ENCODE peak calls at places on chromosomes 13 and 19, in seven cellular contexts. Q, Z, T, J, E, M and D are unnamed samples.

GRCh38 chr13:21101865-21102576 is 40.6 kb upstream of the LATS2 start:
- DNase-seq in Q (no peak), Z (no peak), T (no peak), J (no peak), E (no peak), M (no peak), D (no peak)

GRCh38 chr19:35090160-35090794 is 25.3 kb upstream of the FXYD3 start:
- DNase-seq in Q (peak; percentile 58), Z (peak; percentile 69), T (peak; percentile 53), J (peak; percentile 65), E (no peak), M (peak; percentile 83), D (peak; percentile 49)

GRCh38 chr19:1270168-1270853 is 1.2 kb downstream of the CIRBP start:
- DNase-seq in Q (no peak), Z (no peak), T (no peak), J (peak; percentile 58), E (no peak), M (no peak), D (peak; percentile 73)

GRCh38 chr13:79382545-79383275 is 23.3 kb downstream of the RBM26 start:
- DNase-seq in Q (no peak), Z (no peak), T (no peak), J (no peak), E (no peak), M (no peak), D (no peak)

GRCh38 chr19:28701491-28701890 is 511.5 kb downstream of the UQCRFS1 start:
- DNase-seq in Q (no peak), Z (no peak), T (no peak), J (no peak), E (no peak), M (no peak), D (no peak)

GRCh38 chr19:4448147-4448985 is 9.2 kb downstream of the UBXN6 start:
- DNase-seq in Q (no peak), Z (no peak), T (no peak), J (no peak), E (no peak), M (no peak), D (no peak)

GRCh38 chr13:28820099-28821051 is at the start of gene MTUS2:
- DNase-seq in Q (no peak), Z (no peak), T (no peak), J (no peak), E (no peak), M (no peak), D (peak; percentile 25)

GRCh38 chr13:40101708-40102359 is 446.4 kb downstream of the COG6 start:
- DNase-seq in Q (no peak), Z (no peak), T (no peak), J (no peak), E (no peak), M (no peak), D (no peak)

GRCh38 chr19:35037716-35038622 is 3.6 kb upstream of the HPN start:
- DNase-seq in Q (no peak), Z (no peak), T (no peak), J (peak; percentile 24), E (no peak), M (no peak), D (peak; percentile 54)

GRCh38 chr19:5448374-5448773 is 6.8 kb upstream of the ZNRF4 start:
- DNase-seq in Q (no peak), Z (peak; percentile 61), T (no peak), J (no peak), E (no peak), M (no peak), D (no peak)

GRCh38 chr13:110444226-110444653 is 117.3 kb downstream of the RAB20 start:
- DNase-seq in Q (no peak), Z (no peak), T (peak; percentile 20), J (no peak), E (no peak), M (peak; percentile 43), D (peak; percentile 60)

GRCh38 chr13:23618341-23618740 is 48.1 kb downstream of the TNFRSF19 start:
- DNase-seq in Q (no peak), Z (no peak), T (peak; percentile 98), J (no peak), E (no peak), M (no peak), D (no peak)

GRCh38 chr19:3285647-3286176 is 61.3 kb downstream of the CELF5 start:
- DNase-seq in Q (no peak), Z (no peak), T (no peak), J (no peak), E (no peak), M (no peak), D (no peak)

GRCh38 chr19:48645652-48646191 is at the start of gene CA11:
- DNase-seq in Q (no peak), Z (no peak), T (no peak), J (no peak), E (no peak), M (peak; percentile 32), D (no peak)

GRCh38 chr19:35756373-35757230 is at the start of gene HSPB6:
- DNase-seq in Q (peak; percentile 42), Z (peak; percentile 35), T (peak; percentile 72), J (no peak), E (peak; percentile 90), M (peak; percentile 52), D (peak; percentile 12)

GRCh38 chr19:843836-844299 is 3.1 kb downstream of the PRTN3 start:
- DNase-seq in Q (no peak), Z (no peak), T (no peak), J (no peak), E (no peak), M (no peak), D (no peak)

GRCh38 chr13:85383291-85383690 is 415.9 kb downstream of the SLITRK6 start:
- DNase-seq in Q (no peak), Z (no peak), T (no peak), J (no peak), E (no peak), M (no peak), D (no peak)

GRCh38 chr19:495440-496332 is 600 bp upstream of the MADCAM1 start:
- DNase-seq in Q (no peak), Z (no peak), T (peak; percentile 39), J (no peak), E (no peak), M (no peak), D (no peak)

GRCh38 chr19:30293051-30293785 is 79.0 kb upstream of the ZNF536 start:
- DNase-seq in Q (no peak), Z (no peak), T (no peak), J (no peak), E (no peak), M (no peak), D (no peak)

GRCh38 chr13:79477968-79478367 is 3.0 kb upstream of the NDFIP2 start:
- DNase-seq in Q (no peak), Z (no peak), T (no peak), J (no peak), E (peak; percentile 58), M (no peak), D (peak; percentile 4)

GRCh38 chr19:17441241-17442135 is 7.0 kb downstream of the TMEM221 start:
- DNase-seq in Q (no peak), Z (no peak), T (no peak), J (no peak), E (peak; percentile 8), M (no peak), D (peak; percentile 10)

GRCh38 chr19:18647371-18647767 is 10.5 kb downstream of the KLHL26 start:
- DNase-seq in Q (no peak), Z (no peak), T (no peak), J (no peak), E (no peak), M (no peak), D (no peak)

GRCh38 chr13:29849731-29850212 is 645 bp downstream of the UBL3 start:
- DNase-seq in Q (peak; percentile 69), Z (peak; percentile 72), T (peak; percentile 71), J (peak; percentile 78), E (peak; percentile 81), M (peak; percentile 49), D (peak; percentile 74)

GRCh38 chr13:24679686-24680085 is 522 bp upstream of the ATP12A start:
- DNase-seq in Q (no peak), Z (no peak), T (no peak), J (no peak), E (no peak), M (no peak), D (no peak)

GRCh38 chr19:46610851-46611770 is 10.0 kb downstream of the CALM3 start:
- DNase-seq in Q (peak; percentile 15), Z (no peak), T (peak; percentile 36), J (no peak), E (peak; percentile 30), M (no peak), D (no peak)

GRCh38 chr13:40665754-40666057 is 735 bp downstream of the FOXO1 start:
- DNase-seq in Q (no peak), Z (no peak), T (no peak), J (no peak), E (no peak), M (no peak), D (peak; percentile 16)

DNA sequence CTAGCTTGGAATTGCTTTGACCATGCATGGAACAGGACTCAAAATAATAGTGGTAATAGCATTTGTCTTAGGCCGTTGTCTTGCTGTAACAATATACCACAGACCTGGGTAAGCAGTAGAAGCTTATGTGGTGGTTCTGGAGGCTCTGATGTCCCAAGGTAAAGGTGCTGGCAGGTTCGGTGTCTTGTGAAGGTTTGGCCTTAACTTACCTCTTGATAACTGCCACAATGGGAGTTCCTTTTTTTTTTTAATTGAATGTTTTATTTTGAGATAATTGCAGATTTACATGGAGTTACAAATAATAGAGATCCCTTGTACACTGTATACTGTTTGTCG is 5.8 kb downstream of the RPL21 start:
- DNase-seq in Q (no peak), Z (no peak), T (no peak), J (no peak), E (no peak), M (no peak), D (no peak)
- TF ChIP-seq POLR2A in Q (no peak), Z (no peak), T (no peak), J (no peak), E (no peak), M (no peak), D (no peak)

GRCh38 chr13:99657848-99658265 is 156.6 kb downstream of the TM9SF2 start:
- DNase-seq in Q (no peak), Z (peak; percentile 49), T (no peak), J (peak; percentile 37), E (no peak), M (no peak), D (peak; percentile 43)
- H3K36me3 ChIP-seq in Q (no peaks in the 10 kb centered on the region), Z (no peaks in the 10 kb centered on the region), T (no peaks in the 10 kb centered on the region), J (no peaks in the 10 kb centered on the region), E (no peaks in the 10 kb centered on the region), M (no peaks in the 10 kb centered on the region), D (no peaks in the 10 kb centered on the region)

DNA sequence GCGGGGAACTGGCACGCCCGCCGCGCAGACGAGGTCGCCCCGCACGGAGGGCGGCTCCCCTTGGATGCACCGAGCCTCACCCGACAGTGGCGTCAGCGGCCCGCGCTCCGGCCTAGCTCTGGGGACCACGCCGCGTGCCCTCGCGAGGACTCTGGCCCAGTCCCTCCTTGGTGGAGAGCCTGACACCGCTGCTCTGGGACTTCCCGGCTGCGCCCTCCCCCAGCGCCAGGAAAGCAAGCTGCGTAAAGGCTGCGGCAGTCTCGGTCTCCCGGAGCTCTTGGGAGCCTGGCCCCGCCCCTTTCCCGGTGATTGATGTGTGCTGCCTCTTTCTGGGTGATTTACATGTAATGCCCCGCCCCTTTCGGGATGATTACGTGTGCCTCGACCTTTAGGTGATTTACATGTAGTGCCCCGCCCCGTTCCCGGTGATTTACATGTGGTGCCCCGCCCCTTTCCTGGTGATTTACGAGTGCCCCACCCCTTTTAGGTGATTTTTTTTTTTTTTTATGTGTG is at the start of gene LENG9:
- DNase-seq in Q (peak; percentile 100), Z (peak; percentile 100), T (peak; percentile 97), J (peak; percentile 100), E (peak; percentile 97), M (peak; percentile 100), D (peak; percentile 91)
- TF ChIP-seq POLR2A in Q (peak; percentile 93), Z (no peak), T (peak; percentile 11), J (peak; percentile 91), E (no peak), M (peak; percentile 92), D (peak; percentile 64)

GRCh38 chr19:41889896-41890295 is 6.9 kb downstream of the ARHGEF1 start:
- DNase-seq in Q (no peak), Z (no peak), T (no peak), J (no peak), E (no peak), M (no peak), D (no peak)
- H3K36me3 ChIP-seq in Q (no peaks in the 10 kb centered on the region), Z (peaks cover 42% of the 10 kb centered on the region), T (peaks cover 42% of the 10 kb centered on the region), J (peaks cover 55% of the 10 kb centered on the region), E (no peaks in the 10 kb centered on the region), M (peaks cover 66% of the 10 kb centered on the region), D (peaks cover 16% of the 10 kb centered on the region)